ENCODE peak calls at places on chromosomes 7 and 10, in five cellular contexts. S, Q, R, J and N are unnamed samples.
A peak's percentile ranks its signal among the peaks of the same experiment; 100 is the strongest.

GRCh38 chr7:36129048-36129534 is 24.0 kb upstream of the EEPD1 start:
- DNase-seq in S (peak; percentile 73), Q (no peak), R (no peak), J (peak; percentile 64), N (peak; percentile 69)

GRCh38 chr7:142860968-142861367 is 6.1 kb downstream of the EPHB6 start:
- DNase-seq in S (no peak), Q (no peak), R (no peak), J (no peak), N (no peak)

GRCh38 chr10:98855403-98856189 is 380.1 kb downstream of the HPSE2 start:
- DNase-seq in S (no peak), Q (no peak), R (no peak), J (no peak), N (no peak)

GRCh38 chr10:118332247-118332646 is 9.9 kb downstream of the FAM204A start:
- DNase-seq in S (no peak), Q (no peak), R (no peak), J (peak; percentile 24), N (no peak)

GRCh38 chr7:65746398-65746669 is 126.5 kb upstream of the VKORC1L1 start:
- DNase-seq in S (peak; percentile 29), Q (no peak), R (no peak), J (peak; percentile 11), N (peak; percentile 6)

GRCh38 chr10:71761105-71761511 is 12.2 kb downstream of the VSIR start:
- DNase-seq in S (no peak), Q (no peak), R (no peak), J (no peak), N (peak; percentile 48)

GRCh38 chr10:42475168-42476098 is 162.9 kb downstream of the ZNF33B start:
- DNase-seq in S (peak; percentile 11), Q (no peak), R (no peak), J (no peak), N (peak; percentile 78)

GRCh38 chr7:16711730-16712129 is 41.8 kb upstream of the TSPAN13 start:
- DNase-seq in S (no peak), Q (no peak), R (no peak), J (no peak), N (peak; percentile 22)

GRCh38 chr7:55533050-55533728 is 39.1 kb downstream of the VOPP1 start:
- DNase-seq in S (peak; percentile 37), Q (peak; percentile 83), R (no peak), J (peak; percentile 41), N (peak; percentile 49)

GRCh38 chr10:5095687-5096086 is 1.5 kb downstream of the AKR1C3 start:
- DNase-seq in S (no peak), Q (no peak), R (no peak), J (peak; percentile 0), N (no peak)

GRCh38 chr10:62844280-62845011 is 28.3 kb upstream of the EGR2 start:
- DNase-seq in S (no peak), Q (no peak), R (no peak), J (peak; percentile 8), N (no peak)

GRCh38 chr7:128266891-128267839 is 26.1 kb downstream of the LEP start:
- DNase-seq in S (peak; percentile 20), Q (no peak), R (no peak), J (peak; percentile 90), N (peak; percentile 13)

GRCh38 chr7:41648506-41648905 is 54.4 kb downstream of the INHBA start:
- DNase-seq in S (no peak), Q (no peak), R (no peak), J (no peak), N (no peak)

GRCh38 chr10:110437351-110437605 is 60.4 kb upstream of the DUSP5 start:
- DNase-seq in S (no peak), Q (no peak), R (no peak), J (no peak), N (no peak)

GRCh38 chr10:14396441-14397048 is 65.8 kb upstream of the FRMD4A start:
- DNase-seq in S (peak; percentile 62), Q (peak; percentile 11), R (no peak), J (no peak), N (peak; percentile 8)

GRCh38 chr7:32587431-32587948 is 92.2 kb downstream of the AVL9 start:
- DNase-seq in S (peak; percentile 90), Q (no peak), R (no peak), J (peak; percentile 58), N (peak; percentile 25)

GRCh38 chr10:75261813-75262725 is 26.3 kb upstream of the COMTD1 start:
- DNase-seq in S (no peak), Q (no peak), R (no peak), J (no peak), N (peak; percentile 87)

GRCh38 chr10:127919418-127920191 is 12.7 kb downstream of the PTPRE start:
- DNase-seq in S (peak; percentile 75), Q (no peak), R (no peak), J (peak; percentile 54), N (peak; percentile 38)

GRCh38 chr7:2955177-2955768 is 88.4 kb downstream of the CARD11 start:
- DNase-seq in S (no peak), Q (peak; percentile 59), R (no peak), J (no peak), N (no peak)

GRCh38 chr10:13998090-13998838 is 332.5 kb downstream of the FRMD4A start:
- DNase-seq in S (no peak), Q (no peak), R (no peak), J (no peak), N (no peak)

GRCh38 chr10:23294638-23295247 is 49.9 kb downstream of the C10orf67 start:
- DNase-seq in S (no peak), Q (no peak), R (no peak), J (peak; percentile 37), N (peak; percentile 33)

GRCh38 chr10:88974012-88974411 is 16.6 kb upstream of the FAS start:
- DNase-seq in S (no peak), Q (no peak), R (no peak), J (no peak), N (no peak)

GRCh38 chr10:111107023-111107422 is 30.2 kb downstream of the ADRA2A start:
- DNase-seq in S (no peak), Q (no peak), R (no peak), J (no peak), N (no peak)

GRCh38 chr10:78361031-78361430 is 327.4 kb downstream of the RPS24 start:
- DNase-seq in S (no peak), Q (no peak), R (no peak), J (no peak), N (peak; percentile 55)

GRCh38 chr7:157644946-157645345 is 308.1 kb downstream of the DNAJB6 start:
- DNase-seq in S (no peak), Q (no peak), R (no peak), J (no peak), N (no peak)

GRCh38 chr10:124742418-124743187 is 1.6 kb downstream of the FAM53B start:
- DNase-seq in S (peak; percentile 24), Q (peak; percentile 62), R (no peak), J (peak; percentile 52), N (peak; percentile 38)